ENCODE peak calls at places on chromosome 22, in ten cellular contexts. R, X, L, U, J, N, D, F, P and V are unnamed samples.

GRCh38 chr22:25488244-25489020 is 76.0 kb upstream of the GRK3 start:
- DNase-seq in D (peak), N (peak), R (peak), L (no peak), F (no peak), P (peak), J (no peak), X (peak), U (no peak), V (peak)

GRCh38 chr22:45868586-45869443 is 108.1 kb downstream of the WNT7B start:
- DNase-seq in F (no peak), D (no peak), N (no peak), P (no peak), R (no peak), L (no peak), U (no peak), X (no peak), J (no peak), V (no peak)

GRCh38 chr22:17234144-17234623 is 14.9 kb upstream of the ADA2 start:
- DNase-seq in R (no peak), L (no peak), D (no peak), J (no peak), F (peak), X (peak), U (peak), N (no peak), P (no peak), V (no peak)

GRCh38 chr22:25374871-25375270 is 155.4 kb downstream of the CRYBB2 start:
- DNase-seq in N (no peak), J (no peak), L (no peak), R (no peak), U (no peak), P (no peak), X (no peak), F (no peak), D (no peak), V (no peak)

GRCh38 chr22:31120642-31121041 is 2.1 kb upstream of the INPP5J start:
- DNase-seq in F (no peak), P (no peak), N (no peak), X (no peak), R (no peak), L (no peak), D (no peak), U (no peak), J (no peak), V (no peak)

GRCh38 chr22:32005453-32005852 is 37.6 kb upstream of the SLC5A1 start:
- DNase-seq in N (no peak), P (peak), U (no peak), R (peak), F (no peak), L (no peak), D (peak), J (no peak), X (no peak), V (peak)

GRCh38 chr22:46661221-46661851 is 41.1 kb downstream of the GRAMD4 start:
- DNase-seq in X (peak), F (no peak), P (peak), D (peak), R (peak), U (no peak), N (no peak), J (no peak), L (no peak), V (no peak)

GRCh38 chr22:25193548-25193947 is 6.1 kb upstream of the CRYBB3 start:
- DNase-seq in X (no peak), N (no peak), U (peak), J (no peak), P (no peak), L (no peak), R (no peak), F (no peak), D (no peak), V (no peak)

GRCh38 chr22:19430890-19431541 is 517 bp downstream of the HIRA start:
- DNase-seq in X (no peak), R (peak), N (no peak), J (no peak), F (peak), D (peak), L (peak), P (peak), U (peak), V (peak)

GRCh38 chr22:20721409-20722218 is 52.3 kb upstream of the SERPIND1 start:
- DNase-seq in P (no peak), U (no peak), R (no peak), L (no peak), N (no peak), F (no peak), X (no peak), D (no peak), J (no peak), V (no peak)

GRCh38 chr22:40247976-40248375 is 70.3 kb downstream of the TNRC6B start:
- DNase-seq in R (no peak), X (no peak), D (no peak), N (no peak), U (no peak), F (no peak), J (no peak), P (no peak), L (no peak), V (no peak)

GRCh38 chr22:49535527-49536125 is 292.0 kb downstream of the BRD1 start:
- DNase-seq in R (no peak), F (no peak), P (no peak), X (no peak), J (no peak), N (no peak), U (no peak), D (no peak), L (no peak), V (no peak)

GRCh38 chr22:43391306-43391705 is 20.5 kb upstream of the MPPED1 start:
- DNase-seq in F (no peak), P (no peak), N (no peak), R (no peak), U (no peak), L (no peak), X (no peak), D (no peak), J (no peak), V (no peak)

GRCh38 chr22:43389227-43389836 is 22.5 kb upstream of the MPPED1 start:
- DNase-seq in N (no peak), X (no peak), J (no peak), P (no peak), F (no peak), U (no peak), D (no peak), R (no peak), L (no peak), V (no peak)

GRCh38 chr22:43388420-43388851 is 23.4 kb upstream of the MPPED1 start:
- DNase-seq in J (no peak), U (peak), P (peak), D (peak), R (peak), N (peak), F (peak), X (peak), L (peak), V (peak)

GRCh38 chr22:43392385-43392989 is 19.3 kb upstream of the MPPED1 start:
- DNase-seq in X (no peak), N (no peak), R (no peak), L (no peak), U (no peak), D (no peak), J (no peak), F (no peak), P (no peak), V (no peak)

GRCh38 chr22:43390166-43390565 is 21.6 kb upstream of the MPPED1 start:
- DNase-seq in R (no peak), F (no peak), P (no peak), J (no peak), U (no peak), X (no peak), N (no peak), L (no peak), D (no peak), V (no peak)
- TF ChIP-seq CTCF in R (no peak), F (no peak), P (no peak), J (no peak), U (no peak), X (no peak), N (no peak), L (no peak), D (no peak), V (no peak)

DNA sequence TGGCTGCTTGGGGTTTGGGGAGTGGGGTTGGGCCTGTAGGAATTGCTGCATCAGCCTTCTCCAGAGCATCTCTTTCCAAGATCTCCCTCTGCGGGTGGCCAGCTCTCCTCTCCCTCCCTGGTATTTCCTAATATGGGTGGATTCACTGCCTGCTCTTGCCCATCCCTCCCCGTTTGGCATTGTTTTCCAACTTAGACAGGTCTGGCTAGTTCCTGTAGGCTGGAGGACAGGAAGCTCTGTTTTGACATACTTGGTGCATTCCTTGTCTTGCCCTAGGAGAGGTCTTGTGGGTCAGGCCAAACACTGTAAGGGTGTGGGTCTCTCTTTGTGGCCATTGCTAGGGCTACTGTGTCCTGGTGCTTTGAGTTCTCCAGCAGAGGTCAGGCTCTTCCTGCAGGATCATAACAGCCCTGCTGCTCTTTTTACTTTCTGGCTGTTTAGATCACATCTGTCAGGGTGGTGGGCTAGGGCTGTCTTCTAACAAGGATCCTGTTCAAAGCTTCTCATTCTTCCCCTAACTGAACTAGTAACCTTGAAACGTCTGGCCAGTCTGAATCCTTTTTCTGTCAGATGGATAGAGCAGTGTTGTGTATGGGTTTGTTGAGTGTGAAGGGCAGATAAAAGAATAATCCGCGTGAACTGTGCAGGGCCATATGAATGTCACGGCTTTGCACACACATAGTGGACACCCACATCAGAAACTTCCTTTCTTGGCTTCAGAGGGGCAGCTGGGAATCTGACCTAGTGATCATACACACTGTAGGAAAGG is 18.3 kb upstream of the MICALL1 start:
- DNase-seq in U (no peak), F (peak), D (peak), N (no peak), R (no peak), X (no peak), L (no peak), J (peak), P (peak), V (peak)
- TF ChIP-seq CTCF in U (peak), F (no peak), D (peak), N (peak), R (peak), X (peak), L (peak), J (peak), P (peak), V (peak)

DNA sequence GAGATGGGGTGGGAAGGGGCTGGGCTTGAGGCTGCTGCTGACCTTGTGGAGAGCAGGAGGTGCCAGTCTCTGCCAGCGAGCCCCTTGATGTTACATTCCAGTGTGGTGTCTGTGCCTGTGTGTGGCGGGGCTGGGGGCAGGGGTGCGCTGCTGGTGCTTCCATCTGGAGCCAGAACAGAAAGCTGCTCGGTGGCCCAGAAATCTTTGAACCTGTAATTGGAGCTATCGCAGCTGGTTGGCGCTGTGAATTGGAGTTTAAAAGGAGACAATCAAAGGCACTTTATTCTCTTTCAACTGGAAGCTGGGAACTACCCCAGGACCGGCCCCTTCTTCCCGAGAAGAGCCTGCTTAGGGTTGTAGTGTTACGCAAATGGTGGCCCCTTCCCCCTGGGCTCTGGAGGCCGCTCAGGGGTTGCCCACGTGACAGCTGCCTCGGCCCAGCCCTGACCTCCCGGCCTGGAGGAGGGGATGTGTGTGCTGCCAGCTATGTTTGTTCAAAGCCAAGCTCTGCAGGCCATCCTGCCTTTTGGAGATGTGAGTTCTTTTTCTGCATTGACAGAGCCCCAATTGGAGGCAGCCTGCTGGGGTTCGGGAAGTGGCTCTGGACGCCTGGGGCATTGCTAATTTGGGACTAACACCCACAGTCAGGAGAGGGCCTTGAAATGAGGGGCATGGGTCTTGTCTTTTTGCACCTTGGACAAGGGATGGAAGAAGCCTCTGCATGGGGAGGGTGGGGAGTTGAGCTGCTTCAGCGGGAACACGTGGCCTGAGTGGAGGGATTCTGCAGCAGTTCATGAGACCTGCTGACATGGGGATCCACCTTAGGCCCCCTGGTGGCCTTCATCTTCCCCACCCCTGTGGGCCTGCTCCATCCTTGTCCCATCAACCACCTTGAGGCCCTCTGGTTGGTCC is 14.0 kb upstream of the ARSA start:
- DNase-seq in P (peak), J (no peak), R (no peak), L (no peak), U (peak), X (no peak), F (no peak), D (peak), N (no peak), V (no peak)
- TF ChIP-seq CTCF in P (peak), J (peak), R (no peak), L (peak), U (no peak), X (no peak), F (no peak), D (peak), N (no peak), V (peak)

GRCh38 chr22:38570841-38571364 is 920 bp upstream of the DMC1 start:
- DNase-seq in J (no peak), D (no peak), N (no peak), L (peak), R (peak), F (peak), U (peak), P (peak), X (peak), V (peak)
- TF ChIP-seq CTCF in J (peak), D (no peak), N (no peak), L (peak), R (no peak), F (no peak), U (no peak), P (peak), X (peak), V (no peak)

DNA sequence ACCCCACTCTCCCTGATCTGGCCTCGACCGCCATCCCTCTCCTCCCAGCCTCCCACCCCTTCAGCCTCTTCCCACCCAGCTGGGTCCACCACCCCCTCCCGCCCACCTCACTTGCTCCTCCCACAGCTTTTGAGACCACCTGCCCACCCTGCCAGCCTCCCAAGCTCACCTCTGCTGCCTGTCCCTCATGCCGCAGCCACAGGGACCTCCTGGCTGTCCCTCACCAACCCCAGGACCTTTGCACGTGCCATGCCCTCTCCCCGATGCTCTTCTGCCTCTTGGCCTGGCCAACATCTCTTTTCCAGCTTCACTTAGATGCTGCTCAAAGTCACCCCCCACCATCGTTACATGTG is 6.5 kb downstream of the PNPLA5 start:
- DNase-seq in U (no peak), D (no peak), N (no peak), J (no peak), F (no peak), X (no peak), P (no peak), L (no peak), R (no peak), V (no peak)
- TF ChIP-seq CTCF in U (no peak), D (no peak), N (no peak), J (no peak), F (peak), X (no peak), P (no peak), L (no peak), R (no peak), V (peak)